ENCODE peak calls at places on chromosome 11, in nine cellular contexts. One of them, this sample, is unnamed.

GRCh38 chr11:62394825-62395538 is 23.9 kb upstream of the SCGB1A1 start:
- DNase-seq in astrocyte of the spinal cord: peak
- DNase-seq in PC-9: peak
- DNase-seq in OCI-LY7: peak
- DNase-seq in fibroblast of mammary gland: peak
- DNase-seq in bronchial epithelial cell: peak
- DNase-seq in AG04450: peak
- DNase-seq in progenitor cell of endocrine pancreas: no peak
- DNase-seq in natural killer cell: no peak
- DNase-seq in this sample: no peak

GRCh38 chr11:67356867-67357561 is 3.7 kb upstream of the POLD4 start:
- DNase-seq in fibroblast of mammary gland: peak
- DNase-seq in progenitor cell of endocrine pancreas: peak
- DNase-seq in OCI-LY7: peak
- DNase-seq in natural killer cell: peak
- DNase-seq in PC-9: peak
- DNase-seq in AG04450: peak
- DNase-seq in bronchial epithelial cell: peak
- DNase-seq in astrocyte of the spinal cord: peak
- DNase-seq in this sample: no peak

GRCh38 chr11:110219011-110219785 is 77.2 kb downstream of the RDX start:
- DNase-seq in PC-9: no peak
- DNase-seq in fibroblast of mammary gland: peak
- DNase-seq in bronchial epithelial cell: no peak
- DNase-seq in AG04450: no peak
- DNase-seq in progenitor cell of endocrine pancreas: no peak
- DNase-seq in natural killer cell: no peak
- DNase-seq in OCI-LY7: no peak
- DNase-seq in astrocyte of the spinal cord: peak
- DNase-seq in this sample: no peak

GRCh38 chr11:85923455-85923854 is 68.3 kb downstream of the CCDC83 start:
- DNase-seq in natural killer cell: no peak
- DNase-seq in bronchial epithelial cell: no peak
- DNase-seq in AG04450: no peak
- DNase-seq in fibroblast of mammary gland: no peak
- DNase-seq in astrocyte of the spinal cord: no peak
- DNase-seq in progenitor cell of endocrine pancreas: no peak
- DNase-seq in OCI-LY7: no peak
- DNase-seq in PC-9: no peak
- DNase-seq in this sample: no peak

GRCh38 chr11:76880314-76880713 is 19.6 kb downstream of the ACER3 start:
- DNase-seq in bronchial epithelial cell: no peak
- DNase-seq in PC-9: no peak
- DNase-seq in progenitor cell of endocrine pancreas: no peak
- DNase-seq in fibroblast of mammary gland: peak
- DNase-seq in astrocyte of the spinal cord: no peak
- DNase-seq in AG04450: no peak
- DNase-seq in natural killer cell: no peak
- DNase-seq in OCI-LY7: no peak
- DNase-seq in this sample: no peak

GRCh38 chr11:70399681-70400112 is 1.4 kb downstream of the CTTN start:
- DNase-seq in astrocyte of the spinal cord: peak
- DNase-seq in AG04450: peak
- DNase-seq in PC-9: peak
- DNase-seq in bronchial epithelial cell: peak
- DNase-seq in OCI-LY7: no peak
- DNase-seq in progenitor cell of endocrine pancreas: no peak
- DNase-seq in natural killer cell: no peak
- DNase-seq in fibroblast of mammary gland: peak
- DNase-seq in this sample: no peak

GRCh38 chr11:70526116-70527045 is 128.1 kb downstream of the CTTN start:
- DNase-seq in OCI-LY7: no peak
- DNase-seq in PC-9: no peak
- DNase-seq in fibroblast of mammary gland: no peak
- DNase-seq in AG04450: no peak
- DNase-seq in progenitor cell of endocrine pancreas: no peak
- DNase-seq in bronchial epithelial cell: no peak
- DNase-seq in natural killer cell: no peak
- DNase-seq in astrocyte of the spinal cord: no peak
- DNase-seq in this sample: no peak

GRCh38 chr11:27614092-27614491 is 86.2 kb downstream of the BDNF start:
- DNase-seq in bronchial epithelial cell: no peak
- DNase-seq in natural killer cell: no peak
- DNase-seq in progenitor cell of endocrine pancreas: no peak
- DNase-seq in AG04450: no peak
- DNase-seq in fibroblast of mammary gland: no peak
- DNase-seq in PC-9: no peak
- DNase-seq in astrocyte of the spinal cord: no peak
- DNase-seq in OCI-LY7: no peak
- DNase-seq in this sample: no peak

GRCh38 chr11:10893713-10894112 is 35.9 kb upstream of the ZBED5 start:
- DNase-seq in progenitor cell of endocrine pancreas: no peak
- DNase-seq in natural killer cell: no peak
- DNase-seq in fibroblast of mammary gland: peak
- DNase-seq in astrocyte of the spinal cord: peak
- DNase-seq in PC-9: peak
- DNase-seq in OCI-LY7: no peak
- DNase-seq in AG04450: peak
- DNase-seq in bronchial epithelial cell: peak
- DNase-seq in this sample: no peak

GRCh38 chr11:77063861-77064260 is 2.9 kb upstream of the CAPN5 start:
- DNase-seq in astrocyte of the spinal cord: no peak
- DNase-seq in AG04450: no peak
- DNase-seq in bronchial epithelial cell: no peak
- DNase-seq in OCI-LY7: no peak
- DNase-seq in progenitor cell of endocrine pancreas: no peak
- DNase-seq in PC-9: no peak
- DNase-seq in natural killer cell: no peak
- DNase-seq in fibroblast of mammary gland: no peak
- DNase-seq in this sample: peak

GRCh38 chr11:118002010-118002540 is 15.9 kb downstream of the IL10RA start:
- DNase-seq in AG04450: no peak
- DNase-seq in progenitor cell of endocrine pancreas: no peak
- DNase-seq in bronchial epithelial cell: no peak
- DNase-seq in fibroblast of mammary gland: no peak
- DNase-seq in OCI-LY7: no peak
- DNase-seq in astrocyte of the spinal cord: no peak
- DNase-seq in PC-9: peak
- DNase-seq in natural killer cell: peak
- DNase-seq in this sample: peak

GRCh38 chr11:118001494-118001971 is 15.3 kb downstream of the IL10RA start:
- DNase-seq in fibroblast of mammary gland: no peak
- DNase-seq in natural killer cell: no peak
- DNase-seq in progenitor cell of endocrine pancreas: no peak
- DNase-seq in OCI-LY7: no peak
- DNase-seq in PC-9: no peak
- DNase-seq in bronchial epithelial cell: no peak
- DNase-seq in AG04450: no peak
- DNase-seq in astrocyte of the spinal cord: no peak
- DNase-seq in this sample: no peak

GRCh38 chr11:117999354-117999993 is 13.3 kb downstream of the IL10RA start:
- DNase-seq in progenitor cell of endocrine pancreas: no peak
- DNase-seq in natural killer cell: peak
- DNase-seq in fibroblast of mammary gland: no peak
- DNase-seq in bronchial epithelial cell: no peak
- DNase-seq in AG04450: no peak
- DNase-seq in PC-9: no peak
- DNase-seq in OCI-LY7: no peak
- DNase-seq in astrocyte of the spinal cord: no peak
- DNase-seq in this sample: no peak

GRCh38 chr11:118000067-118000849 is 14.1 kb downstream of the IL10RA start:
- DNase-seq in progenitor cell of endocrine pancreas: no peak
- DNase-seq in natural killer cell: peak
- DNase-seq in fibroblast of mammary gland: no peak
- DNase-seq in bronchial epithelial cell: no peak
- DNase-seq in astrocyte of the spinal cord: no peak
- DNase-seq in OCI-LY7: no peak
- DNase-seq in PC-9: no peak
- DNase-seq in AG04450: no peak
- DNase-seq in this sample: no peak

DNA sequence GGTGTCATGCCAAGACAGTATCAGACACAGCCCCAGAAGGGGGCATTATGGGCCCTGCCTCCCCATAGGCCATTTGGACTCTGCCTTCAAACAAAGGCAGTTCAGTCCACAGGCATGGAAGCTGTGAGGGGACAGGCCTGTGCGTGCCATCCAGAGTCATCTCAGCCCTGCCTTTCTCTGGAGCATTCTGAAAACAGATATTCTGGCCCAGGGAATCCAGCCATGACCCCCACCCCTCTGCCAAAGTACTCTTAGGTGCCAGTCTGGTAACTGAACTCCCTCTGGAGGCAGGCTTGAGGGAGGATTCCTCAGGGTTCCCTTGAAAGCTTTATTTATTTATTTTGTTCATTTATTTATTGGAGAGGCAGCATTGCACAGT is 14.6 kb downstream of the IL10RA start:
- DNase-seq in fibroblast of mammary gland: no peak
- DNase-seq in natural killer cell: no peak
- DNase-seq in progenitor cell of endocrine pancreas: no peak
- DNase-seq in astrocyte of the spinal cord: no peak
- DNase-seq in AG04450: no peak
- DNase-seq in bronchial epithelial cell: no peak
- DNase-seq in OCI-LY7: no peak
- DNase-seq in PC-9: no peak
- DNase-seq in this sample: no peak
- TF ChIP-seq CTCF in fibroblast of mammary gland: no peak
- TF ChIP-seq CTCF in natural killer cell: no peak
- TF ChIP-seq CTCF in progenitor cell of endocrine pancreas: no peak
- TF ChIP-seq CTCF in astrocyte of the spinal cord: no peak
- TF ChIP-seq CTCF in AG04450: no peak
- TF ChIP-seq CTCF in bronchial epithelial cell: no peak
- TF ChIP-seq CTCF in OCI-LY7: no peak
- TF ChIP-seq CTCF in PC-9: no peak
- TF ChIP-seq CTCF in this sample: no peak

DNA sequence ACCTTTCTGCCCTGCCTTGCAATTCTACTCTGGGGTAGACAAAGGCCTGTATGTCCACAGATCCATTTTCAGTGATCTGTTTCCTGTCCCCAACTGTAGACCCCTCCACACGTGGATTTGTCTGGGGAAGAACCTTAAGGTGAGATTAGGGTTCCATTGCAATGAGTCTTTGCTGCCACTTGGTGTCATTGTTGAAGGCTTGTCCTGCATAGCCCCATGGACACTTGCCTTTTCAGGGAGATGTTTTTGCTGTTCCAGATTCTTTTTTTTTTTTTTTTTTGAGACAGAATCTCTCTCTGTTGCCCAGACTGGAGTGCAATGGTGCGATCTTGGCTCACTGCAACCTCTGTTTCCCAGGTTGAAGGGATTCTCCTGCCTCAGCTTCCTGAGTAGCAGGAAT is 21.8 kb downstream of the SERPING1 start:
- DNase-seq in natural killer cell: no peak
- DNase-seq in astrocyte of the spinal cord: no peak
- DNase-seq in OCI-LY7: peak
- DNase-seq in progenitor cell of endocrine pancreas: no peak
- DNase-seq in fibroblast of mammary gland: no peak
- DNase-seq in AG04450: no peak
- DNase-seq in bronchial epithelial cell: no peak
- DNase-seq in PC-9: no peak
- DNase-seq in this sample: no peak
- TF ChIP-seq CTCF in natural killer cell: no peak
- TF ChIP-seq CTCF in astrocyte of the spinal cord: peak
- TF ChIP-seq CTCF in OCI-LY7: peak
- TF ChIP-seq CTCF in progenitor cell of endocrine pancreas: peak
- TF ChIP-seq CTCF in fibroblast of mammary gland: peak
- TF ChIP-seq CTCF in AG04450: peak
- TF ChIP-seq CTCF in bronchial epithelial cell: peak
- TF ChIP-seq CTCF in PC-9: no peak
- TF ChIP-seq CTCF in this sample: peak

GRCh38 chr11:33957304-33957917 is 65.5 kb upstream of the LMO2 start:
- DNase-seq in PC-9: no peak
- DNase-seq in fibroblast of mammary gland: no peak
- DNase-seq in natural killer cell: no peak
- DNase-seq in AG04450: no peak
- DNase-seq in progenitor cell of endocrine pancreas: no peak
- DNase-seq in OCI-LY7: no peak
- DNase-seq in astrocyte of the spinal cord: no peak
- DNase-seq in bronchial epithelial cell: peak
- DNase-seq in this sample: no peak

GRCh38 chr11:33965032-33965431 is 73.2 kb upstream of the LMO2 start:
- DNase-seq in AG04450: no peak
- DNase-seq in OCI-LY7: no peak
- DNase-seq in PC-9: no peak
- DNase-seq in natural killer cell: no peak
- DNase-seq in progenitor cell of endocrine pancreas: no peak
- DNase-seq in astrocyte of the spinal cord: no peak
- DNase-seq in fibroblast of mammary gland: no peak
- DNase-seq in bronchial epithelial cell: no peak
- DNase-seq in this sample: no peak

GRCh38 chr11:33956611-33957010 is 64.7 kb upstream of the LMO2 start:
- DNase-seq in AG04450: no peak
- DNase-seq in PC-9: no peak
- DNase-seq in OCI-LY7: no peak
- DNase-seq in fibroblast of mammary gland: no peak
- DNase-seq in progenitor cell of endocrine pancreas: no peak
- DNase-seq in astrocyte of the spinal cord: no peak
- DNase-seq in natural killer cell: no peak
- DNase-seq in bronchial epithelial cell: no peak
- DNase-seq in this sample: no peak

GRCh38 chr11:33959855-33960400 is 68.1 kb upstream of the LMO2 start:
- DNase-seq in progenitor cell of endocrine pancreas: no peak
- DNase-seq in AG04450: no peak
- DNase-seq in bronchial epithelial cell: no peak
- DNase-seq in fibroblast of mammary gland: no peak
- DNase-seq in OCI-LY7: no peak
- DNase-seq in astrocyte of the spinal cord: no peak
- DNase-seq in natural killer cell: no peak
- DNase-seq in PC-9: no peak
- DNase-seq in this sample: no peak
- TF ChIP-seq CTCF in progenitor cell of endocrine pancreas: no peak
- TF ChIP-seq CTCF in AG04450: no peak
- TF ChIP-seq CTCF in bronchial epithelial cell: no peak
- TF ChIP-seq CTCF in fibroblast of mammary gland: no peak
- TF ChIP-seq CTCF in OCI-LY7: no peak
- TF ChIP-seq CTCF in astrocyte of the spinal cord: no peak
- TF ChIP-seq CTCF in natural killer cell: no peak
- TF ChIP-seq CTCF in PC-9: no peak
- TF ChIP-seq CTCF in this sample: no peak

GRCh38 chr11:44517541-44517940 is 47.9 kb upstream of the CD82 start:
- DNase-seq in OCI-LY7: no peak
- DNase-seq in astrocyte of the spinal cord: no peak
- DNase-seq in PC-9: no peak
- DNase-seq in natural killer cell: no peak
- DNase-seq in fibroblast of mammary gland: no peak
- DNase-seq in progenitor cell of endocrine pancreas: no peak
- DNase-seq in bronchial epithelial cell: no peak
- DNase-seq in AG04450: no peak
- DNase-seq in this sample: no peak
- TF ChIP-seq CTCF in OCI-LY7: no peak
- TF ChIP-seq CTCF in astrocyte of the spinal cord: no peak
- TF ChIP-seq CTCF in PC-9: no peak
- TF ChIP-seq CTCF in natural killer cell: no peak
- TF ChIP-seq CTCF in fibroblast of mammary gland: no peak
- TF ChIP-seq CTCF in progenitor cell of endocrine pancreas: no peak
- TF ChIP-seq CTCF in bronchial epithelial cell: no peak
- TF ChIP-seq CTCF in AG04450: no peak
- TF ChIP-seq CTCF in this sample: no peak

GRCh38 chr11:114195981-114196731 is 100.0 kb upstream of the NNMT start:
- DNase-seq in fibroblast of mammary gland: peak
- DNase-seq in astrocyte of the spinal cord: no peak
- DNase-seq in bronchial epithelial cell: peak
- DNase-seq in OCI-LY7: peak
- DNase-seq in progenitor cell of endocrine pancreas: no peak
- DNase-seq in PC-9: peak
- DNase-seq in natural killer cell: no peak
- DNase-seq in AG04450: no peak
- DNase-seq in this sample: no peak
- TF ChIP-seq CTCF in fibroblast of mammary gland: no peak
- TF ChIP-seq CTCF in astrocyte of the spinal cord: no peak
- TF ChIP-seq CTCF in bronchial epithelial cell: peak
- TF ChIP-seq CTCF in OCI-LY7: peak
- TF ChIP-seq CTCF in progenitor cell of endocrine pancreas: no peak
- TF ChIP-seq CTCF in PC-9: no peak
- TF ChIP-seq CTCF in natural killer cell: no peak
- TF ChIP-seq CTCF in AG04450: no peak
- TF ChIP-seq CTCF in this sample: no peak